ENCODE peak calls at places on chromosome 17, in seven cellular contexts. K is HepG2, U is GM12878, W is SK-N-SH, G is GM12891, I is H1, Q is K562. M is an unnamed sample.

GRCh38 chr17:19728114-19728495 is 11.7 kb upstream of the SLC47A2 start:
- DNase-seq in Q (no peak), G (no peak), I (no peak), W (peak), K (peak), U (no peak), M (no peak)

GRCh38 chr17:48592592-48592991 is 987 bp downstream of the HOXB5 start:
- DNase-seq in G (no peak), Q (no peak), W (no peak), I (no peak), K (no peak), U (no peak), M (no peak)

GRCh38 chr17:40058151-40058784 is 4.1 kb upstream of the MED24 start:
- DNase-seq in G (no peak), U (no peak), I (no peak), Q (no peak), W (no peak), K (no peak), M (no peak)

GRCh38 chr17:47352848-47353247 is 29.1 kb downstream of the EFCAB13 start:
- DNase-seq in Q (no peak), G (no peak), I (no peak), W (no peak), U (no peak), K (no peak), M (no peak)

GRCh38 chr17:4453821-4454591 is 20.3 kb downstream of the SPNS3 start:
- DNase-seq in I (no peak), K (peak), W (no peak), U (no peak), G (no peak), Q (no peak), M (no peak)

GRCh38 chr17:39678340-39679116 is 9.3 kb downstream of the PGAP3 start:
- DNase-seq in G (no peak), Q (no peak), W (no peak), K (no peak), U (no peak), I (no peak), M (no peak)

GRCh38 chr17:21689604-21690003 is 2.7 kb upstream of the KCNJ18 start:
- DNase-seq in K (no peak), I (no peak), W (no peak), U (no peak), G (no peak), Q (no peak), M (no peak)

GRCh38 chr17:74702132-74702876 is 10.4 kb downstream of the CD300LF start:
- DNase-seq in U (no peak), I (no peak), W (no peak), Q (no peak), K (no peak), G (no peak), M (no peak)

GRCh38 chr17:40547079-40547784 is 18.0 kb downstream of the CCR7 start:
- DNase-seq in I (no peak), K (no peak), G (no peak), W (no peak), U (no peak), Q (no peak), M (no peak)

GRCh38 chr17:6429266-6429665 is 5.7 kb downstream of the AIPL1 start:
- DNase-seq in I (no peak), U (no peak), G (no peak), Q (no peak), W (no peak), K (no peak), M (no peak)

GRCh38 chr17:42706732-42707131 is 24.4 kb downstream of the CNTNAP1 start:
- DNase-seq in Q (no peak), K (no peak), I (no peak), W (no peak), U (peak), G (no peak), M (no peak)

DNA sequence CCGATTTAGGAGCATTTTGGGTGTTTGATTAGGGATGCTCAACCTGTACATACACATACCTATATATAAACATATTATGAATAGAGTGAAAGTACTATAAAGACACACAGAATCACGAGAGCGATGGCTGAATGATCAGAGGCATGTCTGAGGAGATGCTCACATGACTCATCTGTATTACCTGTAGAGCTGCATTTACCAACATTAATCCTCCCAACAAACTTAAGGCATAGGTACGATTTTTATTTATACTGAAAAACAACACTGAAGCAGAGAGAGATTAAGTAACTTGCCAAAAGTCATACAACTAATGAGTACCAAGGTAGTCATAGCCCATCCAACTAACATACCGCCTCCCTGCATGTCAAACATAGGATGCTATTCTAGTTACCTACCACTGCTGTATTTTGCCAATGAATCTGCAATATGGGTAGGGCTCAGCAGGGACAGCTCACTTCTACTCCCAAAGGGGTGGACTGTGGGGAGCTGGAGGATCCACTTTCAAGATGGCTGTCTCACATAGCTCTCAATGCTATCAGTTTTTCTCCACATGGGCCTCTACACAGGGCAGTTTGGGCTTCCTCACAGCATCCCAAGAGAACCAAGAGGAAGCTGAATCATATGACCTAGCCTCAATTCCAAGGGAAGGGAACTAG is 7.3 kb downstream of the CYB5D1 start:
- DNase-seq in U (no peak), I (no peak), K (no peak), W (no peak), G (no peak), Q (no peak), M (no peak)
- TF ChIP-seq TAF1 in U (no peak), I (no peak), K (no peak), W (no peak), G (no peak), Q (no peak), M (no peak)

DNA sequence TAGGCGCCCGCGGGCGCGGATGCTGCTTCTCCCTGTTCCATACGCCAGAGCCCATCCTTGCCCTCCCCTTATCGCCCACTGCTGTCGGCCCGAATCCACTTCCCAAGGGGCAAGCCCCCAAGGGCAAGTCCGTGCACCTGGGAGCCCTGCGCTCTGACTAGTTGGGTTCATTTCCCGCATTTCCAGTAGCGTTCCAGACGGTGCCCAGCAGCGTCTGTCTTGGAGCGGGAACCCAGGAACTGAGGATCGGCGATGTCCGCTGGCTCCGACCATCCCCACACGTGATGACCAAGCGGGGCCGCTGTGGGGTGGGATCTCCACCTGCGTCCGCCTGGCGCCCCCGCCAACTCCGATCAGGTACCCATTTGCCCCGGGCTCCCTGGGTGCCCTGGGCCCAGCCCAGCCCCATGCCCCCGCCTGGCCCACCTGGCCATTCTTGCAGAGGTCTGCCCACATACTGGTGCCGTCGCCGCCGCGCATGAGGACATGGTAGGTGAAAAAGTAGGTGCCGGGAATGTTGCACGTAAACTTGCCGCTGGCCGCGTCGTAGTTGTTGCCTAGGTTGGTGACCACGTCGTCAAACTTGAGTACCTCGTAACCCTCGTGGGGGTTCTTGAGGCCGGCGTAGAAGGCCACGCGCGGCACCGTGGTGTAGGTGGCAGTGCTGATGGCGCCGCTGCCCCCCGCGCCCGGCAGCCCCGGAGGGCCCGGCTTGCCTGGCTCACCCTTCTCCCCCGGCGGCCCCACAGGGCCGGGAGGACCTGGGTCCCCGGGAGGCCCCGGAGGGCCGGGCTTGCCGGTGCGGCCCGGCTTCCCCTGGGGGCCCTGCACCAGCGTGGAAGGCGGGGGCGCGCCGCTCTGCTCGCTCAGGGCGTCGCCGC is 837 bp downstream of the C1QL1 start:
- DNase-seq in W (peak), I (no peak), G (no peak), U (no peak), Q (no peak), K (no peak), M (no peak)
- TF ChIP-seq TAF1 in W (no peak), I (no peak), G (no peak), U (no peak), Q (no peak), K (no peak), M (no peak)

DNA sequence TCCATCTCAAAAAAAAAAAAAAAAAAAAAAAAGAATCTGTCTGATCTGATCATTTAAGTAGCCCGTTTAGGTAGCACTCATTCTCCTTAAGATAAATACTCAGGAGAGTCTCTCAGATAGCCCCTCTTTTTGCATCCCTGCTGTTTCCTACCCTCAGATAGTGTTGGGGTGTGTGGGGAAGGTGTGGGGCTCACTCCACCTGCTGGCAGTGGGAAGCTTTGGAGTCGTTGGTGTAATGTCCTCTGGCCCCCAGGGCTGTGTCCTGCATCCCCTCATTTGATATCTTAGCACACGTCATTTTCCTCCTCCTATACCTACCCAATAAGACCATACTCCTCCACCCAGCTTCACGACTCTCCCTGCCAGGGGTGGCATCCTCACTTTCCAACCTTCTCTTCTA is 20.5 kb upstream of the MYH10 start:
- DNase-seq in G (no peak), K (no peak), Q (peak), W (no peak), U (no peak), I (no peak), M (no peak)
- TF ChIP-seq TAF1 in G (no peak), K (no peak), Q (no peak), W (no peak), U (no peak), I (no peak), M (no peak)

GRCh38 chr17:82060614-82061013 is 5.0 kb downstream of the DUS1L start:
- DNase-seq in K (no peak), G (no peak), W (no peak), I (no peak), Q (no peak), U (no peak), M (no peak)

GRCh38 chr17:82061047-82061925 is 4.3 kb downstream of the DUS1L start:
- DNase-seq in K (no peak), U (no peak), W (no peak), I (no peak), G (no peak), Q (no peak), M (no peak)

GRCh38 chr17:82059272-82060000 is 6.2 kb downstream of the DUS1L start:
- DNase-seq in G (no peak), W (no peak), I (no peak), K (no peak), Q (no peak), U (no peak), M (no peak)

GRCh38 chr17:82058855-82059249 is 6.8 kb downstream of the DUS1L start:
- DNase-seq in K (no peak), I (no peak), Q (no peak), U (no peak), W (no peak), G (no peak), M (no peak)

GRCh38 chr17:82060001-82060380 is 5.6 kb downstream of the DUS1L start:
- DNase-seq in Q (no peak), U (no peak), G (no peak), K (no peak), W (no peak), I (no peak), M (no peak)
- TF ChIP-seq TAF1 in Q (no peak), U (no peak), G (no peak), K (no peak), W (no peak), I (no peak), M (no peak)

GRCh38 chr17:2070241-2071023 is 15.5 kb downstream of the HIC1 start:
- DNase-seq in U (peak), K (no peak), I (no peak), W (no peak), Q (no peak), G (peak), M (peak)
- TF ChIP-seq TAF1 in U (peak), K (no peak), I (no peak), W (no peak), Q (no peak), G (peak), M (peak)

GRCh38 chr17:44086364-44087311 is 16.1 kb downstream of the G6PC3 start:
- DNase-seq in K (peak), G (no peak), W (peak), Q (peak), U (no peak), I (no peak), M (no peak)
- TF ChIP-seq TAF1 in K (no peak), G (no peak), W (no peak), Q (no peak), U (no peak), I (no peak), M (no peak)

GRCh38 chr17:1732241-1733046 is 7.9 kb downstream of the WDR81 start:
- DNase-seq in Q (no peak), W (no peak), K (no peak), I (no peak), U (no peak), G (no peak), M (no peak)

GRCh38 chr17:1735418-1735817 is 7.3 kb upstream of the SERPINF2 start:
- DNase-seq in Q (no peak), U (no peak), K (no peak), G (no peak), I (no peak), W (no peak), M (no peak)

GRCh38 chr17:1733047-1733357 is 8.5 kb downstream of the WDR81 start:
- DNase-seq in U (no peak), W (no peak), K (no peak), G (no peak), I (no peak), Q (no peak), M (no peak)

GRCh38 chr17:1735834-1736347 is 6.8 kb upstream of the SERPINF2 start:
- DNase-seq in W (peak), K (peak), I (no peak), Q (no peak), U (no peak), G (no peak), M (no peak)

DNA sequence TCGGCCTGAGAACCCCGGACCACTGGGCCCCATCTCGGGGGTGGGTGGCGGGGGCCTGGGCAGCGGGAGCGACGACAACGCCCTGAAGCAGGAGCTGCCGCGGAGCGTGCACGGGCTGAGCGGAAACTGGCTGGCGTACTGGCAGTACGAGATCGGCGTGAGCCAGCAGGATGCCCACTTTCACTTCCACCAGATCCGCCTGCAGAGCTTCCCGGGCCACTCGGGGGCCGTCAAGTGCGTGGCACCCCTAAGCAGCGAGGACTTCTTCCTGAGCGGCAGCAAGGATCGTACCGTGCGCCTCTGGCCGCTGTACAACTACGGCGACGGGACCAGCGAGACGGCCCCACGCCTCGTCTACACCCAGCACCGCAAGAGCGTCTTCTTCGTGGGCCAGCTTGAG is 8.9 kb upstream of the SERPINF2 start:
- DNase-seq in K (no peak), U (no peak), Q (no peak), W (peak), G (no peak), I (no peak), M (no peak)
- TF ChIP-seq TAF1 in K (no peak), U (no peak), Q (no peak), W (no peak), G (no peak), I (no peak), M (no peak)

GRCh38 chr17:17385502-17385901 is 82.3 kb downstream of the NT5M start:
- DNase-seq in W (peak), I (no peak), Q (no peak), K (no peak), G (no peak), U (no peak), M (no peak)
- TF ChIP-seq TAF1 in W (no peak), I (no peak), Q (no peak), K (no peak), G (no peak), U (no peak), M (no peak)

DNA sequence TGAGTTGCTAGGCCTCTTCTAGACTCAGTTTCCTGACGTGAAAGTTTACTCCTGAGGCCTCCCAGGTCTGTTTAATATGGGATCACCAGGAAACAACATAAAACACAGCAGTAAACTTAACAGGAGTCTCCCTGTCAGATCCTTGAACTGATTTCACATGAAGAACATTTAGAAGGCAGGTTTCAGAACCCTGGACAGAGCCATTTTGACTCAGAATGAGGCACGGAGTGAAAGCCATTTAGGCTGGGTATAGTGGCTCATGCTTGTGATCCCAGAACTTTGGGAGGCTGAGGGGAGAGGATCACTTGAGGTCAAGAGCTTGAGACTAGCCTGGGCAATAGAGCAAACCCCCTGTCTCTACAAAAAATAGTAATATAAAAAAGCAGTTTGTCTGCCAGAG is 289.1 kb downstream of the CA10 start:
- DNase-seq in I (no peak), Q (no peak), U (no peak), W (no peak), G (no peak), K (peak), M (no peak)
- TF ChIP-seq TAF1 in I (no peak), Q (no peak), U (no peak), W (no peak), G (no peak), K (no peak), M (no peak)

M was measured in GM12892.